ENCODE peak calls at places on chromosome 18, in six cellular contexts. One of them, this sample, is unnamed.

GRCh38 chr18:44996261-44996660 is 315.6 kb downstream of the SETBP1 start:
- DNase-seq in mesenchymal stem cell: no peak
- DNase-seq in IMR-90: no peak
- DNase-seq in H9: no peak
- DNase-seq in mesendoderm: no peak
- DNase-seq in H1: no peak
- DNase-seq in this sample: no peak

GRCh38 chr18:54284967-54285785 is 15.9 kb downstream of the POLI start:
- DNase-seq in mesenchymal stem cell: peak; percentile 74
- DNase-seq in IMR-90: peak; percentile 75
- DNase-seq in H9: no peak
- DNase-seq in mesendoderm: peak; percentile 13
- DNase-seq in H1: no peak
- DNase-seq in this sample: no peak

GRCh38 chr18:21183670-21184069 is 58.4 kb upstream of the GREB1L start:
- DNase-seq in mesenchymal stem cell: no peak
- DNase-seq in IMR-90: no peak
- DNase-seq in H9: no peak
- DNase-seq in mesendoderm: peak; percentile 11
- DNase-seq in H1: no peak
- DNase-seq in this sample: no peak

GRCh38 chr18:49019446-49020045 is 68.8 kb upstream of the SMAD7 start:
- DNase-seq in mesenchymal stem cell: peak; percentile 29
- DNase-seq in IMR-90: peak; percentile 42
- DNase-seq in H9: no peak
- DNase-seq in mesendoderm: no peak
- DNase-seq in H1: no peak
- DNase-seq in this sample: no peak

GRCh38 chr18:74289946-74290478 is 1.8 kb downstream of the CYB5A start:
- DNase-seq in mesenchymal stem cell: no peak
- DNase-seq in IMR-90: no peak
- DNase-seq in H9: no peak
- DNase-seq in mesendoderm: no peak
- DNase-seq in H1: no peak
- DNase-seq in this sample: no peak

GRCh38 chr18:22517356-22517755 is 99.6 kb upstream of the CTAGE1 start:
- DNase-seq in mesenchymal stem cell: peak; percentile 74
- DNase-seq in IMR-90: no peak
- DNase-seq in H9: no peak
- DNase-seq in mesendoderm: no peak
- DNase-seq in H1: no peak
- DNase-seq in this sample: no peak

GRCh38 chr18:7633171-7633570 is 66.1 kb downstream of the PTPRM start:
- DNase-seq in mesenchymal stem cell: no peak
- DNase-seq in IMR-90: no peak
- DNase-seq in H9: no peak
- DNase-seq in mesendoderm: no peak
- DNase-seq in H1: no peak
- DNase-seq in this sample: no peak

GRCh38 chr18:7601249-7601620 is 34.1 kb downstream of the PTPRM start:
- DNase-seq in mesenchymal stem cell: peak; percentile 71
- DNase-seq in IMR-90: peak; percentile 63
- DNase-seq in H9: no peak
- DNase-seq in mesendoderm: peak; percentile 70
- DNase-seq in H1: no peak
- DNase-seq in this sample: no peak

GRCh38 chr18:8988262-8988871 is 114.1 kb upstream of the NDUFV2 start:
- DNase-seq in mesenchymal stem cell: peak; percentile 62
- DNase-seq in IMR-90: peak; percentile 69
- DNase-seq in H9: peak; percentile 74
- DNase-seq in mesendoderm: peak; percentile 78
- DNase-seq in H1: peak; percentile 51
- DNase-seq in this sample: peak; percentile 55

GRCh38 chr18:10543277-10543676 is 17.4 kb downstream of the NAPG start:
- DNase-seq in mesenchymal stem cell: peak; percentile 38
- DNase-seq in IMR-90: peak; percentile 56
- DNase-seq in H9: no peak
- DNase-seq in mesendoderm: no peak
- DNase-seq in H1: no peak
- DNase-seq in this sample: no peak

GRCh38 chr18:22268641-22269128 is 99.3 kb downstream of the GATA6 start:
- DNase-seq in mesenchymal stem cell: no peak
- DNase-seq in IMR-90: no peak
- DNase-seq in H9: no peak
- DNase-seq in mesendoderm: no peak
- DNase-seq in H1: no peak
- DNase-seq in this sample: no peak

GRCh38 chr18:23933407-23933806 is 81.1 kb upstream of the TTC39C start:
- DNase-seq in mesenchymal stem cell: no peak
- DNase-seq in IMR-90: peak; percentile 16
- DNase-seq in H9: no peak
- DNase-seq in mesendoderm: no peak
- DNase-seq in H1: no peak
- DNase-seq in this sample: no peak

GRCh38 chr18:35756506-35757117 is 175.1 kb downstream of the GALNT1 start:
- DNase-seq in mesenchymal stem cell: peak; percentile 64
- DNase-seq in IMR-90: peak; percentile 59
- DNase-seq in H9: peak; percentile 72
- DNase-seq in mesendoderm: peak; percentile 76
- DNase-seq in H1: peak; percentile 19
- DNase-seq in this sample: peak; percentile 58

GRCh38 chr18:11657152-11657551 is 31.9 kb upstream of the GNAL start:
- DNase-seq in mesenchymal stem cell: no peak
- DNase-seq in IMR-90: no peak
- DNase-seq in H9: peak; percentile 14
- DNase-seq in mesendoderm: no peak
- DNase-seq in H1: no peak
- DNase-seq in this sample: no peak

GRCh38 chr18:54806526-54806925 is 21.8 kb upstream of the RAB27B start:
- DNase-seq in mesenchymal stem cell: peak; percentile 83
- DNase-seq in IMR-90: peak; percentile 24
- DNase-seq in H9: no peak
- DNase-seq in mesendoderm: no peak
- DNase-seq in H1: no peak
- DNase-seq in this sample: no peak

GRCh38 chr18:62759704-62760402 is 44.5 kb downstream of the PHLPP1 start:
- DNase-seq in mesenchymal stem cell: no peak
- DNase-seq in IMR-90: peak; percentile 76
- DNase-seq in H9: no peak
- DNase-seq in mesendoderm: peak; percentile 71
- DNase-seq in H1: no peak
- DNase-seq in this sample: no peak

GRCh38 chr18:38427234-38427633 is 861.6 kb upstream of the CELF4 start:
- DNase-seq in mesenchymal stem cell: no peak
- DNase-seq in IMR-90: no peak
- DNase-seq in H9: no peak
- DNase-seq in mesendoderm: peak; percentile 38
- DNase-seq in H1: no peak
- DNase-seq in this sample: no peak

GRCh38 chr18:41150316-41150715 is 804.7 kb upstream of the PIK3C3 start:
- DNase-seq in mesenchymal stem cell: no peak
- DNase-seq in IMR-90: no peak
- DNase-seq in H9: no peak
- DNase-seq in mesendoderm: no peak
- DNase-seq in H1: no peak
- DNase-seq in this sample: no peak

GRCh38 chr18:8584798-8585197 is 24.4 kb upstream of the RAB12 start:
- DNase-seq in mesenchymal stem cell: no peak
- DNase-seq in IMR-90: no peak
- DNase-seq in H9: no peak
- DNase-seq in mesendoderm: peak; percentile 27
- DNase-seq in H1: no peak
- DNase-seq in this sample: no peak

GRCh38 chr18:2706903-2707302 is 51.4 kb downstream of the SMCHD1 start:
- DNase-seq in mesenchymal stem cell: no peak
- DNase-seq in IMR-90: no peak
- DNase-seq in H9: no peak
- DNase-seq in mesendoderm: peak; percentile 85
- DNase-seq in H1: no peak
- DNase-seq in this sample: no peak

DNA sequence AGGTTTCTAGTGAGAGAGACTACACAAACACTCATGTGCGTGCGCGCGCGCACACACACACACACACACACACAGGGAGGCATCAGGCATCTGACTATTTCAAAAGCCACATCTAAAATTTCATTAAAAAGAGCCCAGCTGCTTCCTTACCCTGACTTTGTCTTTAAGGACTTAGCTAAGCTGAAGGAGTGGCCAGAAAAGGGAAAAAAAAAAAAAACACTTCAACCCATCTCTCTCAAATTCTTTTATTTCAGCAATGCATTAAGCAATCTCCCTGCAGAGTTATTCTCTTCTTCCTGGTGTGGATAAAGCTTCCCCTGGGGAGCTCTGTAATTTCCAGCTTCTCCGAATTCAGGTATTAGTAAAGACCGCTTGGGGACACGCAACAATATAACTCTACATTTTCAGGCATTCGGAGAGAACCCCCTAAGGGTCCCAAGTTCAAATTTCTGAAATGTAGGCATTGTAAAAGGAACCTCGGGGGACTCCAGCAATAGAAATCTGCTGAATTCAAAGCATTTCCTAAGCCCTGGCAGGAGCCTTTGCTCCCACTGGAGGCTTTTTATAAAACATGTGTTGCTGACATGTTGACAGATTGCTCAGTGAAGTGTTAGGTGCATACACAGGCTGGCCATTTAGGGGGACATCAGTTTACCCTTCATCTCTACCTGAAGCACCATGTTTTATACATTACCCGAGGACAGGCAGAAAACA is 66.9 kb downstream of the ZNF521 start:
- DNase-seq in mesenchymal stem cell: peak; percentile 77
- DNase-seq in IMR-90: peak; percentile 41
- DNase-seq in H9: no peak
- DNase-seq in mesendoderm: peak; percentile 14
- DNase-seq in H1: no peak
- DNase-seq in this sample: no peak
- H3K4ac ChIP-seq in mesenchymal stem cell: no peak overlapping the region
- H3K4ac ChIP-seq in IMR-90: no peak overlapping the region
- H3K4ac ChIP-seq in H9: no peak overlapping the region
- H3K4ac ChIP-seq in mesendoderm: no peak overlapping the region
- H3K4ac ChIP-seq in H1: no peak overlapping the region
- H3K4ac ChIP-seq in this sample: no peak overlapping the region

DNA sequence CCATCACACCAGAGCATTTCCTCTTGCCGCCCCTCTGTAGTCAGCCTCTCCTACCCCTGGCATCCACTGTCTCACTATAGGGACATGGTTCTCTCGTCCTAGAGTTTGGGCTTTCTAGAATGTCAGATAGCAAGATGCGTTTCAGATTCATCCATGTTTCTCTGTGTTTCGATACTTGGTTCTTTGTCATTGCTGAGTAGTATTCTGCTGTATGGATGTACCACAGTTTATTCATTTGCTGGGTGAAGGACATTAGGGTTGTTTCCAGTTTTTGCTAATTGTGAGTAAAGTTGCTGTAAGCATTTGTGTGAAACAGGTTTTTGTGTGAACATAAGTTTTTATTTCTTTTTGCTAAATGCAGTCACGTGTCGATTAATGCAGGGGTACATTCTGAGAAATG is 3.8 kb downstream of the ZNF532 start:
- DNase-seq in mesenchymal stem cell: no peak
- DNase-seq in IMR-90: no peak
- DNase-seq in H9: no peak
- DNase-seq in mesendoderm: no peak
- DNase-seq in H1: no peak
- DNase-seq in this sample: no peak
- H3K4ac ChIP-seq in mesenchymal stem cell: no peak overlapping the region
- H3K4ac ChIP-seq in IMR-90: no peak overlapping the region
- H3K4ac ChIP-seq in H9: no peak overlapping the region
- H3K4ac ChIP-seq in mesendoderm: no peak overlapping the region
- H3K4ac ChIP-seq in H1: no peak overlapping the region
- H3K4ac ChIP-seq in this sample: no peak overlapping the region

GRCh38 chr18:59624384-59624760 is 72.9 kb downstream of the CCBE1 start:
- DNase-seq in mesenchymal stem cell: no peak
- DNase-seq in IMR-90: no peak
- DNase-seq in H9: no peak
- DNase-seq in mesendoderm: no peak
- DNase-seq in H1: no peak
- DNase-seq in this sample: no peak

GRCh38 chr18:59620381-59620780 is 76.8 kb downstream of the CCBE1 start:
- DNase-seq in mesenchymal stem cell: no peak
- DNase-seq in IMR-90: no peak
- DNase-seq in H9: no peak
- DNase-seq in mesendoderm: no peak
- DNase-seq in H1: no peak
- DNase-seq in this sample: no peak

GRCh38 chr18:59627414-59627813 is 69.8 kb downstream of the CCBE1 start:
- DNase-seq in mesenchymal stem cell: no peak
- DNase-seq in IMR-90: no peak
- DNase-seq in H9: no peak
- DNase-seq in mesendoderm: no peak
- DNase-seq in H1: no peak
- DNase-seq in this sample: no peak

GRCh38 chr18:59621027-59621426 is 76.2 kb downstream of the CCBE1 start:
- DNase-seq in mesenchymal stem cell: no peak
- DNase-seq in IMR-90: peak; percentile 61
- DNase-seq in H9: no peak
- DNase-seq in mesendoderm: no peak
- DNase-seq in H1: no peak
- DNase-seq in this sample: no peak

DNA sequence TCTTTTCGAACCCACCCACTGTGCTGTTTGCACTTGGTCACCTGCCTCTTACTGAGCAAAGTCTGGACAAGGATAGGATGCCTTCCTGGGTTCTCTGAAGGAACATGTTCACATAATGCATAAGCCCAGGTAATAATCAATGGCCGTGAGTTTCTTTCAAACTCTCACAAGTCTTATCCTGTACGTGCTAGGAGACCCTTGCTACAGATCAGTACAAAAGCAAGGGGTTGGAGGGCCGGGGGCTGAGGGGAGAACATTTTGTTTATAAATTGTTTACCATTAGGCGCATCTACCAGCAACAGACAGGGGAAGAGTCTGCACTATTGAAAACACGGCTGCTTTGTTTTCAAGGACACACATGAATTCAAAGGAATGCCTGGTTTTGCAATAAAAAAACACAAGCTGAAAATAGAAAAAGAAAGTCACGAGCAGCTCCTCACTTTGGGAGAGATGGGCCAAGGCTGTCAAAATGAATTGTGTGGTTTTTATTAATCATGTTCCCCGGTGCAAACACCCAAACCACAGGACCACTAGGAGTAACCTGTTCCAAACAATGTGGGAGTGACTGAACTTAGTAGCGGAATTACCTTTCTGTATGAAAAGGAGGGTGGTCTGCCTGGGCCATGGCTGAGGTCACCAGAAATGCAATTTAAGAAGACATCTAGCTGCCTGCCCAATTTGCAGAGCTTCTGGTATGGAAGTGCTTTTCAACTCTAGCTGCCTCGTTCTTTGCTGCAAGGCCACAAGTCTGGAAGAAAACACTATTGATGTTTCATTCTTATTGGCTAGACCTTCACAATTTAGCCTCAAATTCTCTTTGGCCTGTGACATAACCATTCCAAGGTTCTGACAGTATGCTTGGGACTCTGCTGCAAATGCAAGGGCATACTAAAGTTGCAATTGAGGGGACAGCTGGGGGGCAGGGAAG is 73.5 kb downstream of the CCBE1 start:
- DNase-seq in mesenchymal stem cell: peak; percentile 6
- DNase-seq in IMR-90: peak; percentile 63
- DNase-seq in H9: no peak
- DNase-seq in mesendoderm: no peak
- DNase-seq in H1: no peak
- DNase-seq in this sample: no peak
- H3K4ac ChIP-seq in mesenchymal stem cell: no peak overlapping the region
- H3K4ac ChIP-seq in IMR-90: peak overlapping the region; percentile 62
- H3K4ac ChIP-seq in H9: no peak overlapping the region
- H3K4ac ChIP-seq in mesendoderm: no peak overlapping the region
- H3K4ac ChIP-seq in H1: no peak overlapping the region
- H3K4ac ChIP-seq in this sample: no peak overlapping the region

GRCh38 chr18:4119813-4120212 is 335.3 kb downstream of the DLGAP1 start:
- DNase-seq in mesenchymal stem cell: no peak
- DNase-seq in IMR-90: no peak
- DNase-seq in H9: no peak
- DNase-seq in mesendoderm: no peak
- DNase-seq in H1: no peak
- DNase-seq in this sample: no peak
- H3K4ac ChIP-seq in mesenchymal stem cell: no peak overlapping the region
- H3K4ac ChIP-seq in IMR-90: no peak overlapping the region
- H3K4ac ChIP-seq in H9: no peak overlapping the region
- H3K4ac ChIP-seq in mesendoderm: no peak overlapping the region
- H3K4ac ChIP-seq in H1: no peak overlapping the region
- H3K4ac ChIP-seq in this sample: no peak overlapping the region

This sample was measured in neuronal stem cell.